ENCODE peak calls at places on chromosome 12, in nine cellular contexts. H is fibroblast of lung; Q is H9; A is coronary artery; K is B cell; V is HFF-Myc; S is CD8-positive, alpha-beta T cell; P is Calu3; D is GM12865. M is an unnamed sample.

GRCh38 chr12:107332726-107333125 is 239.4 kb upstream of the CRY1 start:
- DNase-seq in Q (no peak), P (no peak), A (no peak), V (no peak), K (no peak), H (no peak), S (no peak), D (no peak), M (no peak)

GRCh38 chr12:11026118-11026517 is 3.7 kb upstream of the TAS2R19 start:
- DNase-seq in D (no peak), H (no peak), K (no peak), S (no peak), V (no peak), A (no peak), P (no peak), Q (peak; percentile 83), M (no peak)

GRCh38 chr12:84727964-84728363 is 184.6 kb downstream of the SLC6A15 start:
- DNase-seq in D (no peak), Q (peak; percentile 32), A (no peak), K (no peak), S (no peak), V (no peak), P (peak; percentile 6), H (peak; percentile 79), M (no peak)

GRCh38 chr12:55847033-55847432 is 4.3 kb upstream of the MMP19 start:
- DNase-seq in H (peak; percentile 84), V (peak; percentile 55), D (no peak), S (no peak), K (no peak), P (no peak), Q (no peak), A (no peak), M (no peak)

GRCh38 chr12:20101046-20101445 is 267.3 kb upstream of the PDE3A start:
- DNase-seq in Q (no peak), K (no peak), S (no peak), P (no peak), V (no peak), H (peak; percentile 33), A (no peak), D (no peak), M (no peak)

GRCh38 chr12:27064397-27065342 is 17.7 kb downstream of the C12orf71 start:
- DNase-seq in H (peak; percentile 20), D (peak; percentile 68), A (no peak), P (no peak), Q (no peak), S (no peak), K (peak; percentile 15), V (no peak), M (no peak)

GRCh38 chr12:2049604-2050540 is 2.9 kb upstream of the CACNA1C start:
- DNase-seq in V (no peak), S (no peak), P (no peak), D (no peak), H (peak; percentile 53), Q (no peak), A (no peak), K (no peak), M (no peak)

GRCh38 chr12:47901285-47902093 is 3.3 kb downstream of the VDR start:
- DNase-seq in K (no peak), P (no peak), S (no peak), Q (no peak), A (no peak), H (no peak), D (no peak), V (no peak), M (no peak)

GRCh38 chr12:110932048-110932447 is 11.7 kb upstream of the MYL2 start:
- DNase-seq in K (no peak), V (no peak), D (no peak), Q (peak; percentile 62), S (no peak), A (peak; percentile 41), P (no peak), H (no peak), M (no peak)

GRCh38 chr12:54389139-54389508 is 4.6 kb upstream of the ZNF385A start:
- DNase-seq in A (no peak), V (no peak), S (no peak), P (no peak), K (no peak), H (no peak), Q (no peak), D (no peak), M (no peak)

GRCh38 chr12:48105867-48106563 is at the start of gene SENP1:
- DNase-seq in V (peak; percentile 61), H (peak; percentile 87), D (peak; percentile 96), K (peak; percentile 81), Q (peak; percentile 93), S (peak; percentile 82), A (peak; percentile 93), P (peak; percentile 82), M (peak; percentile 80)

GRCh38 chr12:112906712-112907414 is at the start of gene OAS1:
- DNase-seq in Q (no peak), S (no peak), V (peak; percentile 19), K (peak; percentile 47), P (peak; percentile 67), D (peak; percentile 91), A (no peak), H (peak; percentile 14), M (no peak)

GRCh38 chr12:117063162-117063911 is 35.9 kb downstream of the TESC start:
- DNase-seq in P (no peak), H (no peak), S (no peak), K (no peak), Q (peak; percentile 48), V (no peak), A (no peak), D (peak; percentile 32), M (no peak)

GRCh38 chr12:124352839-124353238 is 57.9 kb downstream of the RFLNA start:
- DNase-seq in D (no peak), H (no peak), S (no peak), A (no peak), K (no peak), V (peak; percentile 22), P (peak; percentile 71), Q (no peak), M (no peak)

GRCh38 chr12:44217146-44217883 is 381.4 kb downstream of the TMEM117 start:
- DNase-seq in V (no peak), H (no peak), P (no peak), Q (no peak), K (no peak), S (no peak), A (no peak), D (no peak), M (no peak)

GRCh38 chr12:14892726-14893442 is 7.2 kb upstream of the MGP start:
- DNase-seq in H (no peak), K (no peak), P (no peak), Q (no peak), S (no peak), V (no peak), D (peak; percentile 22), A (no peak), M (no peak)

GRCh38 chr12:67666605-67667004 is 18.1 kb downstream of the DYRK2 start:
- DNase-seq in P (no peak), D (no peak), K (no peak), H (no peak), S (no peak), Q (no peak), A (no peak), V (no peak), M (no peak)

GRCh38 chr12:6915023-6915788 is 826 bp downstream of the ENO2 start:
- DNase-seq in A (no peak), Q (peak; percentile 86), H (no peak), K (peak; percentile 33), D (no peak), P (no peak), V (no peak), S (no peak), M (no peak)

GRCh38 chr12:68200854-68201253 is 24.8 kb downstream of the IL26 start:
- DNase-seq in V (no peak), S (no peak), Q (no peak), P (no peak), K (no peak), H (peak; percentile 84), D (no peak), A (no peak), M (no peak)

GRCh38 chr12:114938487-114939210 is 254.7 kb upstream of the TBX3 start:
- DNase-seq in A (no peak), H (no peak), V (no peak), D (no peak), Q (no peak), S (no peak), K (no peak), P (no peak), M (no peak)
- TF ChIP-seq CTCF in A (no peak), H (no peak), V (no peak), D (no peak), Q (no peak), S (no peak), K (no peak), P (no peak), M (no peak)

GRCh38 chr12:125492354-125493270 is 427.4 kb downstream of the AACS start:
- DNase-seq in P (no peak), V (no peak), Q (no peak), S (no peak), D (no peak), A (no peak), K (no peak), H (no peak), M (no peak)

GRCh38 chr12:125491585-125491984 is 426.4 kb downstream of the AACS start:
- DNase-seq in V (no peak), P (no peak), H (no peak), Q (no peak), A (no peak), K (no peak), D (no peak), S (no peak), M (no peak)

DNA sequence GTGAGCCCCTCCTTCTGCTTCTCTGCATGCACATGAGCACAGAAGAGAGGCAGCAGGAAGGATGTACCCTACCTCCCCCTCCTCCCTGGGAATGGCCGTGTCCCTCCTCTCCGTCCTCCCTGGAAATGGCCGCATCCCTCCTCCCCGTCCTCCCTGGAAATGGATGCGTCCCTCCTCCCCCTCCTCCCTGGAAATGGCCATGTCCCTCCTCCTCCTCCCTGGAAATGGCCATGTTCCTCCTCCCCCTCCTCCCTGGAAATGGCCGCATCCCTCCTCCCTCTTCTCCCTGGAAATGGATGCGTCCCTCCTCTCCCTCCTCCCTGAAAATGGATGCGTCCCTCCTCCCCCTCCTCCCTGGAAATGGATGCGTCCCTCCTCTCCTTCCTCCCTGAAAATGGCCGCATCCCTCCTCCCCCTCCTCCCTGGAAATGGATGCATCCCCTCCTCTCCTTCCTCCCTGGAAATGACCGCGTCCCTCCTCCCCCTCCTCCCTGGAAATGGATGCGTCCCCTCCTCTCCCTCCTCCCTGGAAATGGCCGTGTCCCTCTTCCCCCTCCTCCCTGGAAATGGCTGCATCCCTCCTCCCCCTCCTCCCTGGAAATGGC is 428.6 kb downstream of the AACS start:
- DNase-seq in V (no peak), Q (no peak), D (no peak), H (no peak), S (no peak), P (no peak), K (no peak), A (no peak), M (no peak)
- TF ChIP-seq CTCF in V (no peak), Q (no peak), D (no peak), H (no peak), S (no peak), P (no peak), K (no peak), A (no peak), M (no peak)

GRCh38 chr12:81610955-81611889 is 147.9 kb downstream of the PPFIA2 start:
- DNase-seq in V (no peak), D (peak; percentile 22), K (no peak), Q (peak; percentile 51), S (no peak), P (no peak), H (no peak), A (no peak), M (no peak)
- TF ChIP-seq CTCF in V (no peak), D (peak; percentile 48), K (no peak), Q (peak; percentile 59), S (no peak), P (no peak), H (peak; percentile 37), A (no peak), M (no peak)

GRCh38 chr12:95790912-95791849 is 617 bp upstream of the NTN4 start:
- DNase-seq in A (peak; percentile 77), S (no peak), D (no peak), Q (peak; percentile 62), K (peak; percentile 66), V (no peak), P (peak; percentile 53), H (peak; percentile 15), M (peak; percentile 46)
- TF ChIP-seq CTCF in A (no peak), S (no peak), D (no peak), Q (no peak), K (no peak), V (no peak), P (no peak), H (no peak), M (no peak)

M was measured in mesothelial cell of epicardium.